ENCODE peak calls at places on chromosomes 13 and 19, in six cellular contexts. One of them, this sample, is unnamed.
A peak's percentile ranks its signal among the peaks of the same experiment; 100 is the strongest.

GRCh38 chr13:45361596-45362206 is 20.7 kb upstream of the TPT1 start:
- DNase-seq in CD4-positive, alpha-beta T cell: no peak
- DNase-seq in upper lobe of right lung: peak; percentile 19
- DNase-seq in aorta: peak; percentile 40
- DNase-seq in transverse colon: no peak
- DNase-seq in prostate gland: no peak
- DNase-seq in this sample: no peak

GRCh38 chr13:55410398-55411330 is 1730.1 kb upstream of the PRR20A start:
- DNase-seq in aorta: no peak
- DNase-seq in prostate gland: no peak
- DNase-seq in upper lobe of right lung: no peak
- DNase-seq in transverse colon: no peak
- DNase-seq in CD4-positive, alpha-beta T cell: no peak
- DNase-seq in this sample: no peak

GRCh38 chr13:31101511-31102170 is 60.1 kb downstream of the HSPH1 start:
- DNase-seq in upper lobe of right lung: no peak
- DNase-seq in transverse colon: no peak
- DNase-seq in CD4-positive, alpha-beta T cell: no peak
- DNase-seq in prostate gland: no peak
- DNase-seq in aorta: no peak
- DNase-seq in this sample: no peak

GRCh38 chr13:101623469-101624209 is 171.2 kb downstream of the ITGBL1 start:
- DNase-seq in CD4-positive, alpha-beta T cell: no peak
- DNase-seq in prostate gland: no peak
- DNase-seq in transverse colon: no peak
- DNase-seq in aorta: no peak
- DNase-seq in upper lobe of right lung: no peak
- DNase-seq in this sample: no peak

GRCh38 chr19:30358319-30358718 is 13.9 kb upstream of the ZNF536 start:
- DNase-seq in CD4-positive, alpha-beta T cell: no peak
- DNase-seq in aorta: no peak
- DNase-seq in transverse colon: no peak
- DNase-seq in prostate gland: no peak
- DNase-seq in upper lobe of right lung: no peak
- DNase-seq in this sample: no peak

GRCh38 chr19:19338082-19338481 is 17.5 kb downstream of the MAU2 start:
- DNase-seq in transverse colon: no peak
- DNase-seq in prostate gland: no peak
- DNase-seq in upper lobe of right lung: no peak
- DNase-seq in CD4-positive, alpha-beta T cell: no peak
- DNase-seq in aorta: no peak
- DNase-seq in this sample: no peak

GRCh38 chr13:44409595-44409994 is 36.0 kb downstream of the SERP2 start:
- DNase-seq in upper lobe of right lung: no peak
- DNase-seq in transverse colon: no peak
- DNase-seq in CD4-positive, alpha-beta T cell: no peak
- DNase-seq in aorta: no peak
- DNase-seq in prostate gland: no peak
- DNase-seq in this sample: no peak

GRCh38 chr13:104534847-104535246 is 1468.6 kb upstream of the SLC10A2 start:
- DNase-seq in aorta: no peak
- DNase-seq in prostate gland: no peak
- DNase-seq in upper lobe of right lung: no peak
- DNase-seq in CD4-positive, alpha-beta T cell: no peak
- DNase-seq in transverse colon: no peak
- DNase-seq in this sample: no peak

GRCh38 chr13:20351279-20352022 is 119.3 kb upstream of the GJB6 start:
- DNase-seq in aorta: no peak
- DNase-seq in transverse colon: no peak
- DNase-seq in upper lobe of right lung: no peak
- DNase-seq in CD4-positive, alpha-beta T cell: no peak
- DNase-seq in prostate gland: no peak
- DNase-seq in this sample: no peak

GRCh38 chr19:13163609-13164364 is 13.6 kb downstream of the IER2 start:
- DNase-seq in CD4-positive, alpha-beta T cell: no peak
- DNase-seq in upper lobe of right lung: peak; percentile 86
- DNase-seq in prostate gland: peak; percentile 40
- DNase-seq in aorta: peak; percentile 91
- DNase-seq in transverse colon: peak; percentile 80
- DNase-seq in this sample: peak; percentile 91

GRCh38 chr13:51261610-51262249 is 39.5 kb downstream of the FAM124A start:
- DNase-seq in transverse colon: no peak
- DNase-seq in CD4-positive, alpha-beta T cell: no peak
- DNase-seq in upper lobe of right lung: no peak
- DNase-seq in aorta: no peak
- DNase-seq in prostate gland: no peak
- DNase-seq in this sample: no peak

GRCh38 chr13:108779308-108779707 is 149.9 kb downstream of the MYO16 start:
- DNase-seq in prostate gland: no peak
- DNase-seq in transverse colon: no peak
- DNase-seq in upper lobe of right lung: no peak
- DNase-seq in aorta: no peak
- DNase-seq in CD4-positive, alpha-beta T cell: no peak
- DNase-seq in this sample: no peak

GRCh38 chr13:45328661-45329105 is 12.3 kb downstream of the TPT1 start:
- DNase-seq in prostate gland: no peak
- DNase-seq in upper lobe of right lung: no peak
- DNase-seq in transverse colon: no peak
- DNase-seq in aorta: no peak
- DNase-seq in CD4-positive, alpha-beta T cell: no peak
- DNase-seq in this sample: no peak

GRCh38 chr19:34337747-34338146 is 27.2 kb upstream of the GPI start:
- DNase-seq in prostate gland: no peak
- DNase-seq in aorta: no peak
- DNase-seq in transverse colon: no peak
- DNase-seq in CD4-positive, alpha-beta T cell: no peak
- DNase-seq in upper lobe of right lung: no peak
- DNase-seq in this sample: no peak

GRCh38 chr19:38277969-38278680 is 13.8 kb downstream of the SPINT2 start:
- DNase-seq in transverse colon: no peak
- DNase-seq in prostate gland: no peak
- DNase-seq in aorta: peak; percentile 92
- DNase-seq in upper lobe of right lung: no peak
- DNase-seq in CD4-positive, alpha-beta T cell: no peak
- DNase-seq in this sample: peak; percentile 24

GRCh38 chr13:91652389-91652788 is 254.0 kb downstream of the GPC5 start:
- DNase-seq in transverse colon: no peak
- DNase-seq in prostate gland: no peak
- DNase-seq in upper lobe of right lung: no peak
- DNase-seq in CD4-positive, alpha-beta T cell: no peak
- DNase-seq in aorta: no peak
- DNase-seq in this sample: no peak

GRCh38 chr19:50417138-50417849 is 1.4 kb upstream of the SPIB start:
- DNase-seq in prostate gland: no peak
- DNase-seq in upper lobe of right lung: no peak
- DNase-seq in transverse colon: peak; percentile 57
- DNase-seq in aorta: no peak
- DNase-seq in CD4-positive, alpha-beta T cell: no peak
- DNase-seq in this sample: no peak

GRCh38 chr13:29743229-29743786 is 107.1 kb downstream of the UBL3 start:
- DNase-seq in CD4-positive, alpha-beta T cell: no peak
- DNase-seq in aorta: no peak
- DNase-seq in transverse colon: peak; percentile 26
- DNase-seq in upper lobe of right lung: no peak
- DNase-seq in prostate gland: no peak
- DNase-seq in this sample: no peak

GRCh38 chr13:114179087-114179658 is at the start of gene CFAP97D2:
- DNase-seq in prostate gland: no peak
- DNase-seq in transverse colon: no peak
- DNase-seq in aorta: no peak
- DNase-seq in upper lobe of right lung: peak; percentile 42
- DNase-seq in CD4-positive, alpha-beta T cell: no peak
- DNase-seq in this sample: no peak

GRCh38 chr13:59247166-59247565 is 916.6 kb downstream of the DIAPH3 start:
- DNase-seq in CD4-positive, alpha-beta T cell: no peak
- DNase-seq in prostate gland: no peak
- DNase-seq in upper lobe of right lung: peak; percentile 48
- DNase-seq in transverse colon: peak; percentile 38
- DNase-seq in aorta: no peak
- DNase-seq in this sample: no peak

GRCh38 chr13:114261328-114261965 is 20.0 kb upstream of the UPF3A start:
- DNase-seq in upper lobe of right lung: no peak
- DNase-seq in prostate gland: no peak
- DNase-seq in transverse colon: peak; percentile 26
- DNase-seq in aorta: no peak
- DNase-seq in CD4-positive, alpha-beta T cell: no peak
- DNase-seq in this sample: no peak

GRCh38 chr19:4172861-4173473 is 9.4 kb downstream of the SIRT6 start:
- DNase-seq in upper lobe of right lung: peak; percentile 82
- DNase-seq in prostate gland: peak; percentile 30
- DNase-seq in transverse colon: peak; percentile 72
- DNase-seq in aorta: peak; percentile 92
- DNase-seq in CD4-positive, alpha-beta T cell: peak; percentile 52
- DNase-seq in this sample: peak; percentile 89

GRCh38 chr19:53545271-53546065 is 7.5 kb downstream of the ZNF331 start:
- DNase-seq in aorta: no peak
- DNase-seq in prostate gland: peak; percentile 8
- DNase-seq in transverse colon: no peak
- DNase-seq in CD4-positive, alpha-beta T cell: no peak
- DNase-seq in upper lobe of right lung: no peak
- DNase-seq in this sample: peak; percentile 77

GRCh38 chr13:34523401-34523800 is 418.7 kb upstream of the NBEA start:
- DNase-seq in transverse colon: no peak
- DNase-seq in aorta: no peak
- DNase-seq in upper lobe of right lung: no peak
- DNase-seq in prostate gland: no peak
- DNase-seq in CD4-positive, alpha-beta T cell: no peak
- DNase-seq in this sample: no peak

GRCh38 chr13:71866173-71867091 is 572 bp downstream of the DACH1 start:
- DNase-seq in aorta: peak; percentile 67
- DNase-seq in CD4-positive, alpha-beta T cell: no peak
- DNase-seq in upper lobe of right lung: peak; percentile 71
- DNase-seq in transverse colon: peak; percentile 24
- DNase-seq in prostate gland: peak; percentile 27
- DNase-seq in this sample: no peak

DNA sequence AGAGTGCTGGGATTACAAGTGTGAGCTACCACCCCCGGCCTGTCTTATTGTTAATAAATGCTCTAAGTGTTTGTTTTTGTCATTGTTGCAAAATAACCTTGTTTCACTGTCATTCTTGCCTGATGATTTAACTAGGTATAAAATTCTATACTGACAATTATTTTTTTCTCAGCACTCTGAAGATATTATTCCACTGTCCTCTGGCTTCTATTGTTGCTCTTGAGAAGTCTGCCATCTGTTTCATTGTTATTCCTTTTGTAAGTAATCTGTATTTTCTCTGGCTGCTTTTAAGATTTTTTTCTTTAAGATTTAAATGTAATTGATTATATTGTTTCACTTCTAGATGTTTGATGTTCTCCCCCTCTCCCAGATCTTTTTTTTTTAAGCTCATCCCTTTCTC is 17.6 kb downstream of the ZNF420 start:
- DNase-seq in upper lobe of right lung: no peak
- DNase-seq in aorta: no peak
- DNase-seq in CD4-positive, alpha-beta T cell: no peak
- DNase-seq in transverse colon: no peak
- DNase-seq in prostate gland: no peak
- DNase-seq in this sample: no peak
- H3K9me3 ChIP-seq in upper lobe of right lung: peaks cover 57% of the 10 kb centered on the region
- H3K9me3 ChIP-seq in aorta: peaks cover 5% of the 10 kb centered on the region
- H3K9me3 ChIP-seq in CD4-positive, alpha-beta T cell: peaks cover 96% of the 10 kb centered on the region
- H3K9me3 ChIP-seq in transverse colon: peaks cover 61% of the 10 kb centered on the region
- H3K9me3 ChIP-seq in prostate gland: peaks cover 6% of the 10 kb centered on the region
- H3K9me3 ChIP-seq in this sample: peaks cover 100% of the 10 kb centered on the region

DNA sequence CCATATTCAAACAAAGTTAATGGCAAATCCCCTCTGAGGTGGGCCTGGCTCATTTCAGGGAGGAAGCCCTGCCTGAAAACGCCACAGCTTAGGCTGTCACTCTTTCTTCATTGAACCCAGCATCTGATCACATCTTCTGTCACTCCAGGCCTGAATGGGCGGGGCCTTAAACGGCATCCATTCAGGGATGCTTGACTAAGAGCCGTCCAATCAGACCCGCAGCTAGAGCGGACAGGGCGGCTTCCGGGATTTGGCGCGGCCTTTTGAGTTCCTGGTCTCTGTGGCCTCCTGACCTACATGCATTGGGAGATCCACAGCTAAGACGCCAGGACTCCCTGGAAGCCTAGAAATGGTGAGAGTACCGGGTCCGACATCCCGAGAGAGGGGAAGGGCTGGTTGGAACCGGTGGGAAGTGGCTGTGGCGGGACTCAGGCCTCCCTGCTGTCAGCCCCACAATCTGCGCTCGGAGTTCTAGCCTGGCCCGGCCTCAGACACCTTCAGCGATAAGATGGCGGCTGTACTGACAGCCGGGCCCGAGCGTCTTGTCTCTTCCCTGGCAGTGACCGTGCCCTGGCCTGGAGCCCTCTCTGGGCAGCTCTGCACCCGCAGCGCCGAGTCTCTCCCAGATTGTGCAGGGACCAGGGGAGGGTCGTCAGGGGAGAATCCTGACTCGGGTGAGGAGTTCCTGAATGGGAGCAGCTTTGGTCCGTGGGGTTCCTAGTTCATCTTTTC is at the start of gene ZNF723:
- DNase-seq in transverse colon: no peak
- DNase-seq in aorta: no peak
- DNase-seq in CD4-positive, alpha-beta T cell: no peak
- DNase-seq in prostate gland: no peak
- DNase-seq in upper lobe of right lung: no peak
- DNase-seq in this sample: no peak
- H3K9me3 ChIP-seq in transverse colon: peaks cover 9% of the 10 kb centered on the region
- H3K9me3 ChIP-seq in aorta: no peaks in the 10 kb centered on the region
- H3K9me3 ChIP-seq in CD4-positive, alpha-beta T cell: peaks cover 18% of the 10 kb centered on the region
- H3K9me3 ChIP-seq in prostate gland: no peaks in the 10 kb centered on the region
- H3K9me3 ChIP-seq in upper lobe of right lung: no peaks in the 10 kb centered on the region
- H3K9me3 ChIP-seq in this sample: no peaks in the 10 kb centered on the region

DNA sequence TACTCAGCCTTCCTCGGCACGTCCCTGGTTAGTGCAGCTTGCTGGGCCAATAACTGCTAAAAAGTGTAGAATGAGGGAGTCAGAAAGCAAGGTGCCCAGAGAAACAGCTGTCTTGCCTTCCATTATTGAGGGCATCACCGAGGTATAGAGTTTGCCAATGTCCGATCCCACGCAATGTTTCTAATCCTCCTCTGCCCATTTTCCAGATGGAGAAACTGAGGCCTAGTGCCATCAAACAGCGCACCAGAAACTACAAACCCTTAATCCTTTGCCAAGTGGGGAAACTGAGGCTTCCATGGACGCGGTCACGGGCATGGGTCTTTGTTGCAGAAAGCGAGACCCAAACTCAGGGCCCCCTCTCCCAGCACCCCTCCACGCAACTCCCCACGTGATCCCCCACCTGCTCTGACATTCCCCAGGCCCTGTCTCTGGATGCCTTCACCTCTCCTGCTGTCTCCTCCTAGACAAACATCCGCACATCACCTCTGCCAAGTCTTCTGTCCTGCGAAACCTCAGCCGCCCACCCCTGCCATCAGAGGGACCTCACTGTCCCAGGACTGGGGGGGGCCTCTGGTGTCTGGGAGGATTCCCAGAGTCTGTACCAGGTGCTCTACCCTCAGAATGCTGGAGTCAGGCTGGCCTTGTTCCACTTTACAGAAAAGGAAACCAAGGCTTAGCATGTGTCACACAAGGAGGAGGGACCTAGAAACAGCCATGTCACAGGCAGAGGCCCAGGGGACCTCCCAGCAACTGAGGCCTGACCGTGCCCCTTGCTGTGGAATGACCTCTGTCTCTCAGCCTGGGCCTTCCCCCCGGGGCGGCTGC is 930 bp upstream of the PDE4C start:
- DNase-seq in upper lobe of right lung: no peak
- DNase-seq in transverse colon: no peak
- DNase-seq in aorta: no peak
- DNase-seq in CD4-positive, alpha-beta T cell: no peak
- DNase-seq in prostate gland: no peak
- DNase-seq in this sample: no peak
- H3K9me3 ChIP-seq in upper lobe of right lung: no peaks in the 10 kb centered on the region
- H3K9me3 ChIP-seq in transverse colon: no peaks in the 10 kb centered on the region
- H3K9me3 ChIP-seq in aorta: no peaks in the 10 kb centered on the region
- H3K9me3 ChIP-seq in CD4-positive, alpha-beta T cell: no peaks in the 10 kb centered on the region
- H3K9me3 ChIP-seq in prostate gland: no peaks in the 10 kb centered on the region
- H3K9me3 ChIP-seq in this sample: no peaks in the 10 kb centered on the region

GRCh38 chr19:51887522-51888498 is at the start of gene ZNF577:
- DNase-seq in aorta: peak; percentile 96
- DNase-seq in transverse colon: peak; percentile 92
- DNase-seq in prostate gland: peak; percentile 89
- DNase-seq in upper lobe of right lung: peak; percentile 87
- DNase-seq in CD4-positive, alpha-beta T cell: peak; percentile 35
- DNase-seq in this sample: peak; percentile 88
- H3K9me3 ChIP-seq in aorta: peaks cover 13% of the 10 kb centered on the region
- H3K9me3 ChIP-seq in transverse colon: peaks cover 66% of the 10 kb centered on the region
- H3K9me3 ChIP-seq in prostate gland: peaks cover 9% of the 10 kb centered on the region
- H3K9me3 ChIP-seq in upper lobe of right lung: peaks cover 39% of the 10 kb centered on the region
- H3K9me3 ChIP-seq in CD4-positive, alpha-beta T cell: peaks cover 99% of the 10 kb centered on the region
- H3K9me3 ChIP-seq in this sample: peaks cover 100% of the 10 kb centered on the region